ENCODE peak calls at places on chromosomes 7 and 10, in five cellular contexts. C is GM10248; Y is activated naive CD8-positive, alpha-beta T cell treated with anti-CD3 and anti-CD28 coated beads for 36 hours; G is CD4-positive, alpha-beta memory T cell; B is thoracic aorta. Q is an unnamed sample.

GRCh38 chr10:128505346-128505745 is 379.1 kb upstream of the MKI67 start:
- DNase-seq in B (no peak), C (no peak), G (no peak), Y (no peak), Q (no peak)

GRCh38 chr10:43255644-43256431 is 11.0 kb downstream of the RASGEF1A start:
- DNase-seq in B (no peak), Y (peak; percentile 29), C (peak; percentile 76), G (peak; percentile 38), Q (peak; percentile 74)

GRCh38 chr7:144384555-144385245 is 18.8 kb downstream of the NOBOX start:
- DNase-seq in B (no peak), Y (peak; percentile 55), C (no peak), G (no peak), Q (no peak)

GRCh38 chr7:66083677-66084076 is 8.1 kb downstream of the ASL start:
- DNase-seq in G (no peak), C (no peak), Y (no peak), B (no peak), Q (peak; percentile 18)

GRCh38 chr7:99622596-99622995 is 5.8 kb downstream of the ZSCAN25 start:
- DNase-seq in G (no peak), Y (no peak), B (no peak), C (no peak), Q (no peak)

GRCh38 chr7:41399171-41399570 is 303.7 kb downstream of the INHBA start:
- DNase-seq in Y (no peak), G (no peak), B (no peak), C (no peak), Q (no peak)

GRCh38 chr7:129591868-129592267 is 19.7 kb upstream of the NRF1 start:
- DNase-seq in Y (no peak), B (no peak), G (no peak), C (no peak), Q (no peak)

GRCh38 chr7:29179110-29179509 is 15.5 kb upstream of the CHN2 start:
- DNase-seq in G (no peak), B (no peak), Y (no peak), C (no peak), Q (no peak)

GRCh38 chr10:121516483-121516882 is 81.8 kb downstream of the FGFR2 start:
- DNase-seq in G (no peak), C (peak; percentile 32), B (no peak), Y (no peak), Q (no peak)

GRCh38 chr10:76415559-76415958 is 984.1 kb downstream of the LRMDA start:
- DNase-seq in B (no peak), C (no peak), G (no peak), Y (no peak), Q (no peak)

GRCh38 chr7:41964354-41964753 is 261.5 kb upstream of the INHBA start:
- DNase-seq in G (no peak), Y (no peak), B (no peak), C (no peak), Q (no peak)

GRCh38 chr7:2200584-2200980 is 32.2 kb downstream of the MAD1L1 start:
- DNase-seq in B (no peak), G (no peak), Y (no peak), C (no peak), Q (no peak)

GRCh38 chr7:149440222-149440621 is 20.6 kb downstream of the ZNF777 start:
- DNase-seq in G (no peak), C (no peak), Y (no peak), B (no peak), Q (no peak)

GRCh38 chr7:129906700-129907099 is 46.1 kb downstream of the UBE2H start:
- DNase-seq in C (no peak), B (no peak), Y (no peak), G (peak; percentile 23), Q (no peak)

GRCh38 chr7:50359995-50360925 is 55.7 kb downstream of the IKZF1 start:
- DNase-seq in B (no peak), C (no peak), Y (peak; percentile 83), G (peak; percentile 84), Q (no peak)

GRCh38 chr7:37916017-37916672 is 472 bp downstream of the SFRP4 start:
- DNase-seq in G (no peak), Y (no peak), B (no peak), C (no peak), Q (peak; percentile 42)

GRCh38 chr7:128863433-128863989 is 855 bp downstream of the ATP6V1F start:
- DNase-seq in G (peak; percentile 43), B (no peak), Y (peak; percentile 58), C (peak; percentile 68), Q (peak; percentile 50)

GRCh38 chr7:117875566-117875965 is 2.3 kb upstream of the CTTNBP2 start:
- DNase-seq in C (no peak), G (no peak), Y (no peak), B (no peak), Q (peak; percentile 57)

GRCh38 chr10:30055094-30055701 is 4.2 kb downstream of the JCAD start:
- DNase-seq in G (no peak), B (no peak), Y (no peak), C (no peak), Q (no peak)

GRCh38 chr7:91880016-91880412 is 488 bp downstream of the MTERF1 start:
- DNase-seq in G (no peak), Y (no peak), C (no peak), B (no peak), Q (no peak)

GRCh38 chr7:157405914-157406810 is 69.4 kb downstream of the DNAJB6 start:
- DNase-seq in C (no peak), B (no peak), G (no peak), Y (no peak), Q (no peak)

GRCh38 chr7:95596183-95597135 is at the start of gene PDK4:
- DNase-seq in G (no peak), C (no peak), Y (no peak), B (peak; percentile 92), Q (peak; percentile 67)

GRCh38 chr7:115356139-115356746 is 434.3 kb downstream of the MDFIC start:
- DNase-seq in C (no peak), G (no peak), Y (no peak), B (no peak), Q (no peak)

GRCh38 chr10:99924451-99924850 is 85.3 kb downstream of the DNMBP start:
- DNase-seq in C (no peak), G (no peak), B (no peak), Y (no peak), Q (no peak)

Q was measured in WTC11.